ENCODE peak calls at places on chromosomes 7 and 10, in nine cellular contexts. W is A549, J is HepG2, Z is Panc1, E is GM23338, I is HCT116, X is K562, N is HL-60, M is GM12878. O is an unnamed sample.

GRCh38 chr10:88116491-88116890 is 253.1 kb downstream of the PTEN start:
- DNase-seq in W (peak; percentile 13), Z (no peak), J (no peak), I (no peak), M (no peak), E (no peak), X (no peak), N (peak; percentile 20), O (no peak)

GRCh38 chr10:70212879-70213278 is 20.4 kb downstream of the PPA1 start:
- DNase-seq in Z (no peak), N (no peak), J (no peak), M (no peak), I (no peak), W (no peak), X (no peak), E (no peak), O (no peak)

GRCh38 chr7:6533893-6534804 is 17.1 kb downstream of the GRID2IP start:
- DNase-seq in Z (no peak), I (no peak), E (no peak), X (no peak), M (peak; percentile 7), J (no peak), N (no peak), W (no peak), O (no peak)

GRCh38 chr10:131786756-131787605 is 113.8 kb upstream of the PPP2R2D start:
- DNase-seq in Z (peak; percentile 17), I (peak; percentile 8), W (peak; percentile 45), N (peak; percentile 9), E (peak; percentile 68), X (peak; percentile 31), J (no peak), M (peak; percentile 2), O (peak; percentile 51)

GRCh38 chr7:39375047-39375873 is 190.9 kb upstream of the YAE1 start:
- DNase-seq in E (no peak), J (peak; percentile 75), X (no peak), M (no peak), W (no peak), N (no peak), Z (no peak), I (no peak), O (no peak)

GRCh38 chr10:99562631-99563030 is 29.9 kb downstream of the NKX2-3 start:
- DNase-seq in X (no peak), E (no peak), Z (no peak), I (no peak), N (no peak), M (no peak), J (no peak), W (no peak), O (no peak)

GRCh38 chr10:119301397-119301796 is 94.0 kb downstream of the GRK5 start:
- DNase-seq in I (no peak), M (no peak), W (no peak), Z (no peak), N (no peak), J (no peak), X (no peak), E (no peak), O (no peak)

GRCh38 chr7:121140790-121141189 is 152.3 kb downstream of the CPED1 start:
- DNase-seq in W (no peak), X (no peak), N (no peak), Z (no peak), J (no peak), I (no peak), M (no peak), E (no peak), O (no peak)

DNA sequence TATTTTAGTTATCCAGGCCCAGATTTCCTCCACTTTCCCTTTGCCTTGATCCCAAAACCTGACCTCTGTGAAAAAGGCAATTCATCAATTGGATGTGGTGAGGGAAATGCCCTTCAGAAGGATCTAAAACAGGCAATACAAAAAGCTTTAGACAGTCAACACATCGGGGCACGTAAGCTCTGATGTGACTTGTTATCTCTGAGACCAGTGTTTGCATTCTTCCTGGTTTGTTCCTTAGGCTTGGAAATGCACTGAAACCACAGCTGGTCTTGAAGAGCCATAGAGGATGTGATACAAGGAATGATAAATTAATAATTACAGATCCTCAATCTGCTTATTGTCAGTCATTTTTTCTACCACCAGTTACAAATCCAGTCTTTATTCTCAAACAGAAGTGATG is 140.9 kb upstream of the HDAC9 start:
- DNase-seq in I (no peak), W (no peak), X (no peak), N (no peak), M (no peak), E (no peak), Z (no peak), J (no peak), O (no peak)
- TF ChIP-seq REST in I (no peak), W (no peak), X (no peak), N (no peak), M (no peak), E (no peak), Z (no peak), J (no peak), O (no peak)

DNA sequence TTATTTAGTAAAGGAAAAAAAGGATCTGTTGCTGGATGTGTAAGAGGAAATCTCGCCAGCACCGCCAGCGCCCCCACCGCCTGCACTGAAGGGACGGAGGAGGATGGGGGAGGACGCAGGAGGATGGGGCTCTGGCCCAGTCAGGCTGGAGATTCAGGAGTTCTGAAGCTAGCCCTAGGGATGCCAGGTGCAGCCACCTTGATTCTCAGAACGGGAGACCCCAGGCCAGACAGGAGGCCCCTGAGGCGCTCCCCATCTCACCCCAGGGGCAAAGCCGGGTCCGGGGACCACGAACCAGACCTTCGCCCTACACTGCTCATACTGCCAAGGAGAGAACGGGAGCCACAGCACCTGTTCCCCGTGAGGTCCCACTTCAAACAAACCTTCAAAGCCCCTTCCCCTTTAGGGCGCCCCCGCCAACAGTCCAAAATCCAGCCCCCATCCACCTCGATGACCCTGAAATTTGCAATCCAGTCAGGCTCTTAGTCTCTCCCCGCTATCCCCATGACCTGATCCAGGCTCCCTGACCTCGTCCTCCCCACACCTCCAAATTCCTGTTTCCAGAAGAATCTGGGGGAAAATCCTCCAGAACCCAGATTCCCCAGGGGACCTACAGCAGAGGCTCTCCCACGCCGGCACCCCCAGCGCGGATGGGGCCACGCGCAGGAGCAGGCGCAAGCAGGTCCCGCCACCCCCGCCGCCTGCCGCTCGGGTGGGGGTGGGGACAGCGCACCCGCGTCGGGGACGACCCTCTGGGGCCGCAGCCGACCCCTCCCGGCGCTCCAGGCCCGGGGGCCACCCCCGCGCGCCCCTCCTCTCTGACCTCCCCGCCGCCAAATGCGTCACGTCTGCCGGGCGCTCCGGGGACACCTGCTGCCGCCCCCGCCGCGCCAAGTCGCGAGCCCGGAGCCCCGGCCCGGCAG is 929 bp downstream of the CAMK2B start:
- DNase-seq in Z (no peak), M (no peak), E (peak; percentile 38), X (no peak), J (no peak), N (no peak), I (no peak), W (no peak), O (peak; percentile 51)
- TF ChIP-seq REST in Z (no peak), M (no peak), E (no peak), X (no peak), J (no peak), N (no peak), I (no peak), W (no peak), O (no peak)

GRCh38 chr10:78899098-78899754 is 169.5 kb upstream of the ZMIZ1 start:
- DNase-seq in J (no peak), E (no peak), M (no peak), W (no peak), I (no peak), N (no peak), Z (no peak), X (no peak), O (no peak)

GRCh38 chr10:78902815-78903214 is 166.0 kb upstream of the ZMIZ1 start:
- DNase-seq in N (no peak), I (no peak), Z (no peak), W (no peak), M (no peak), J (no peak), E (no peak), X (no peak), O (no peak)

GRCh38 chr10:78901694-78902093 is 167.1 kb upstream of the ZMIZ1 start:
- DNase-seq in I (no peak), Z (no peak), M (no peak), N (no peak), X (no peak), E (no peak), W (no peak), J (no peak), O (no peak)

GRCh38 chr10:78899996-78900714 is 168.6 kb upstream of the ZMIZ1 start:
- DNase-seq in W (no peak), X (no peak), E (peak; percentile 18), I (no peak), N (no peak), J (peak; percentile 38), M (no peak), Z (no peak), O (no peak)

DNA sequence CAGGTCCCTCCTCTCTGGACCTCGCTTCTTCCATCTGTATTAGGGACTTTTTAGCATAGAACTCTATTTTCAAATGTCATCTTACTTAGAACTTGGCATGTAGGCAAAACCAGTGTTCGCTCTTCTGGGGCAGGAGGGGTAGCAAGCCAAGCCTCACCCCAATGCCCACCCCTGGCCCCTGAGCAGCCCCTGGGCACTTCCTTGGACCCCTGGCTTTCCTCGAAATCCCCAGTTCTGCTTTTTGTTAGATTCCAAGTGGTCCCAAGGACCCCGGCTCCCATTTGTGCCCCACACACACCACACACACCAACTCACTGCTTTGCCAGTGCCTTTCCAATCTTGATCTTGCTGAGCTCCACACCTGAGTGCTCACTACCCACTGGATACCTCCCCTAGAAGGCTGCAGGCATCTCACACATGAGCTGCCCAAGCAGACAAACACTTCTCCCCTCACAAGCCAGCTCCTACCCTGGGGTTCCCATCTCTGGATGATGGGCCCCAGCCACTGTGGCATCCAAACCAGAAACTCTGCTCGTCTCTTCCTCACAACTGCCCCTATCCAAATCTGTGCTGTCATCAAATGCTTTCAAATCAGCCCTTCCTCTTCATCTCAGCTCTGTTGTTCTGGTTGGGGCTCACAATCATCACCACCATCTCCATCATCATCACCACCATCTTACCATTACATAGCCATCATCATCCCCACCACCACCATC is 167.9 kb upstream of the ZMIZ1 start:
- DNase-seq in J (no peak), W (no peak), Z (no peak), E (no peak), I (no peak), M (no peak), N (no peak), X (no peak), O (no peak)
- TF ChIP-seq REST in J (no peak), W (no peak), Z (no peak), E (no peak), I (no peak), M (no peak), N (no peak), X (no peak), O (no peak)

GRCh38 chr10:132941640-132942051 is 724 bp downstream of the CFAP46 start:
- DNase-seq in Z (no peak), X (no peak), M (no peak), E (no peak), N (no peak), W (no peak), J (no peak), I (no peak), O (peak; percentile 53)

GRCh38 chr10:132938472-132939329 is 3.7 kb downstream of the CFAP46 start:
- DNase-seq in N (peak; percentile 13), Z (no peak), M (no peak), E (peak; percentile 81), X (peak; percentile 35), I (no peak), J (peak; percentile 29), W (peak; percentile 40), O (peak; percentile 67)

GRCh38 chr10:132939378-132939955 is 2.9 kb downstream of the CFAP46 start:
- DNase-seq in N (no peak), Z (no peak), I (no peak), M (no peak), E (no peak), X (no peak), J (no peak), W (no peak), O (no peak)

GRCh38 chr10:132940791-132941465 is 1.4 kb downstream of the CFAP46 start:
- DNase-seq in Z (no peak), W (no peak), N (no peak), J (no peak), E (no peak), X (no peak), M (no peak), I (no peak), O (no peak)

GRCh38 chr10:132939957-132940790 is 2.2 kb downstream of the CFAP46 start:
- DNase-seq in J (no peak), M (no peak), E (peak; percentile 74), N (peak; percentile 48), X (peak; percentile 75), I (no peak), Z (peak; percentile 27), W (peak; percentile 62), O (peak; percentile 57)
- TF ChIP-seq REST in J (no peak), M (no peak), E (no peak), N (no peak), X (no peak), I (no peak), Z (no peak), W (no peak), O (no peak)